ENCODE peak calls at places on chromosomes 7 and 10, in six cellular contexts. One of them, this sample, is unnamed.

GRCh38 chr10:112838784-112839481 is 111.1 kb upstream of the TCF7L2 start:
- DNase-seq in transverse colon: no peak
- DNase-seq in CD8-positive, alpha-beta T cell: no peak
- DNase-seq in brain microvascular endothelial cell: no peak
- DNase-seq in GM23338: peak; percentile 61
- DNase-seq in pancreas: no peak
- DNase-seq in this sample: no peak

GRCh38 chr7:55178292-55178862 is 159.6 kb downstream of the EGFR start:
- DNase-seq in transverse colon: no peak
- DNase-seq in CD8-positive, alpha-beta T cell: no peak
- DNase-seq in brain microvascular endothelial cell: no peak
- DNase-seq in GM23338: no peak
- DNase-seq in pancreas: no peak
- DNase-seq in this sample: no peak

GRCh38 chr10:77195101-77195500 is 442.5 kb downstream of the KCNMA1 start:
- DNase-seq in transverse colon: no peak
- DNase-seq in CD8-positive, alpha-beta T cell: no peak
- DNase-seq in brain microvascular endothelial cell: peak; percentile 84
- DNase-seq in GM23338: no peak
- DNase-seq in pancreas: no peak
- DNase-seq in this sample: peak; percentile 79

GRCh38 chr7:131538071-131538790 is 18.2 kb downstream of the PODXL start:
- DNase-seq in transverse colon: no peak
- DNase-seq in CD8-positive, alpha-beta T cell: no peak
- DNase-seq in brain microvascular endothelial cell: no peak
- DNase-seq in GM23338: peak; percentile 61
- DNase-seq in pancreas: no peak
- DNase-seq in this sample: peak; percentile 76

GRCh38 chr10:2798340-2798739 is 269.0 kb upstream of the PFKP start:
- DNase-seq in transverse colon: no peak
- DNase-seq in CD8-positive, alpha-beta T cell: no peak
- DNase-seq in brain microvascular endothelial cell: no peak
- DNase-seq in GM23338: peak; percentile 36
- DNase-seq in pancreas: no peak
- DNase-seq in this sample: no peak

GRCh38 chr7:128827248-128827958 is 2.8 kb upstream of the FLNC start:
- DNase-seq in transverse colon: no peak
- DNase-seq in CD8-positive, alpha-beta T cell: no peak
- DNase-seq in brain microvascular endothelial cell: peak; percentile 75
- DNase-seq in GM23338: no peak
- DNase-seq in pancreas: no peak
- DNase-seq in this sample: peak; percentile 32

GRCh38 chr7:50684011-50684701 is 98.5 kb downstream of the GRB10 start:
- DNase-seq in transverse colon: no peak
- DNase-seq in CD8-positive, alpha-beta T cell: no peak
- DNase-seq in brain microvascular endothelial cell: no peak
- DNase-seq in GM23338: no peak
- DNase-seq in pancreas: no peak
- DNase-seq in this sample: no peak

GRCh38 chr10:11609492-11610093 is 1.9 kb downstream of the USP6NL start:
- DNase-seq in transverse colon: no peak
- DNase-seq in CD8-positive, alpha-beta T cell: no peak
- DNase-seq in brain microvascular endothelial cell: no peak
- DNase-seq in GM23338: no peak
- DNase-seq in pancreas: no peak
- DNase-seq in this sample: peak; percentile 7

GRCh38 chr7:34837826-34838225 is 179.8 kb downstream of the NPSR1 start:
- DNase-seq in transverse colon: no peak
- DNase-seq in CD8-positive, alpha-beta T cell: no peak
- DNase-seq in brain microvascular endothelial cell: peak; percentile 14
- DNase-seq in GM23338: no peak
- DNase-seq in pancreas: no peak
- DNase-seq in this sample: peak; percentile 42

GRCh38 chr10:60314306-60314940 is 75.3 kb downstream of the ANK3 start:
- DNase-seq in transverse colon: no peak
- DNase-seq in CD8-positive, alpha-beta T cell: no peak
- DNase-seq in brain microvascular endothelial cell: peak; percentile 60
- DNase-seq in GM23338: no peak
- DNase-seq in pancreas: no peak
- DNase-seq in this sample: peak; percentile 85

GRCh38 chr7:101410743-101411476 is 48.2 kb downstream of the COL26A1 start:
- DNase-seq in transverse colon: peak; percentile 19
- DNase-seq in CD8-positive, alpha-beta T cell: peak; percentile 17
- DNase-seq in brain microvascular endothelial cell: peak; percentile 6
- DNase-seq in GM23338: no peak
- DNase-seq in pancreas: peak; percentile 43
- DNase-seq in this sample: no peak

GRCh38 chr7:2929321-2930201 is 85.5 kb upstream of the GNA12 start:
- DNase-seq in transverse colon: no peak
- DNase-seq in CD8-positive, alpha-beta T cell: no peak
- DNase-seq in brain microvascular endothelial cell: no peak
- DNase-seq in GM23338: no peak
- DNase-seq in pancreas: no peak
- DNase-seq in this sample: no peak

GRCh38 chr10:58412502-58412961 is 27.3 kb downstream of the TFAM start:
- DNase-seq in transverse colon: no peak
- DNase-seq in CD8-positive, alpha-beta T cell: no peak
- DNase-seq in brain microvascular endothelial cell: peak; percentile 92
- DNase-seq in GM23338: peak; percentile 36
- DNase-seq in pancreas: no peak
- DNase-seq in this sample: peak; percentile 39

GRCh38 chr10:14879055-14879800 is 562 bp downstream of the SUV39H2 start:
- DNase-seq in transverse colon: peak; percentile 31
- DNase-seq in CD8-positive, alpha-beta T cell: no peak
- DNase-seq in brain microvascular endothelial cell: no peak
- DNase-seq in GM23338: peak; percentile 52
- DNase-seq in pancreas: no peak
- DNase-seq in this sample: peak; percentile 23

GRCh38 chr10:79203833-79204232 is 135.1 kb downstream of the ZMIZ1 start:
- DNase-seq in transverse colon: no peak
- DNase-seq in CD8-positive, alpha-beta T cell: no peak
- DNase-seq in brain microvascular endothelial cell: no peak
- DNase-seq in GM23338: no peak
- DNase-seq in pancreas: no peak
- DNase-seq in this sample: no peak

GRCh38 chr7:12638851-12639467 is 48.5 kb upstream of the ARL4A start:
- DNase-seq in transverse colon: no peak
- DNase-seq in CD8-positive, alpha-beta T cell: no peak
- DNase-seq in brain microvascular endothelial cell: no peak
- DNase-seq in GM23338: peak; percentile 60
- DNase-seq in pancreas: no peak
- DNase-seq in this sample: peak; percentile 56

GRCh38 chr7:33888206-33888605 is 17.1 kb upstream of the BMPER start:
- DNase-seq in transverse colon: no peak
- DNase-seq in CD8-positive, alpha-beta T cell: no peak
- DNase-seq in brain microvascular endothelial cell: no peak
- DNase-seq in GM23338: peak; percentile 64
- DNase-seq in pancreas: no peak
- DNase-seq in this sample: no peak

GRCh38 chr7:19102884-19103283 is 14.6 kb downstream of the TWIST1 start:
- DNase-seq in transverse colon: no peak
- DNase-seq in CD8-positive, alpha-beta T cell: no peak
- DNase-seq in brain microvascular endothelial cell: no peak
- DNase-seq in GM23338: no peak
- DNase-seq in pancreas: no peak
- DNase-seq in this sample: no peak
- H3K27me3 ChIP-seq in transverse colon: peaks cover 64% of the 10 kb centered on the region
- H3K27me3 ChIP-seq in CD8-positive, alpha-beta T cell: peaks cover 9% of the 10 kb centered on the region
- H3K27me3 ChIP-seq in brain microvascular endothelial cell: no peaks in the 10 kb centered on the region
- H3K27me3 ChIP-seq in GM23338: peaks cover 69% of the 10 kb centered on the region
- H3K27me3 ChIP-seq in pancreas: peaks cover 18% of the 10 kb centered on the region
- H3K27me3 ChIP-seq in this sample: peaks cover 36% of the 10 kb centered on the region

GRCh38 chr7:77903597-77903996 is 105.0 kb downstream of the PHTF2 start:
- DNase-seq in transverse colon: no peak
- DNase-seq in CD8-positive, alpha-beta T cell: no peak
- DNase-seq in brain microvascular endothelial cell: peak; percentile 5
- DNase-seq in GM23338: peak; percentile 50
- DNase-seq in pancreas: no peak
- DNase-seq in this sample: peak; percentile 10
- TF ChIP-seq CTCF in transverse colon: no peak
- TF ChIP-seq CTCF in CD8-positive, alpha-beta T cell: no peak
- TF ChIP-seq CTCF in brain microvascular endothelial cell: peak; percentile 40
- TF ChIP-seq CTCF in GM23338: peak; percentile 43
- TF ChIP-seq CTCF in pancreas: no peak
- TF ChIP-seq CTCF in this sample: peak; percentile 34

DNA sequence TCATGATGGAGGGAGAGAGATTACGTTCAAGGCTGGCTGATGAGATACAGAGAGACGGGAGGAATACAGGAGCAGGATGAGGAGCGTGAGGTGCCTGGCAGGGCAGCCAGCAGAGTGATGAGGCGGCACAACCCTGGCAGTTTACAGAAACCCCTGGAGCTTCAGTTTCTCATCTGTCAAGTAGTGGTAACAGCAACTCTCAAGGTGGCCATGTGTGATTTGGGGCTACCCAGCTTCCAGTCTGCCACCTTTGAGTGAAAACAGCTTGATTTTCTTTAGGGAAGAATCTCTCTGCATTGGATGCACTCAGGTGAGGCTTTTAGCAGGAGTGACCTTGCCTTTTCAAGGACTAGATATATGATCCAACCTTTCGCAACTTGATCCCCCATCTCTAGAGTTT is 154.7 kb downstream of the CDCA7L start:
- DNase-seq in transverse colon: no peak
- DNase-seq in CD8-positive, alpha-beta T cell: no peak
- DNase-seq in brain microvascular endothelial cell: no peak
- DNase-seq in GM23338: no peak
- DNase-seq in pancreas: no peak
- DNase-seq in this sample: no peak
- H3K27me3 ChIP-seq in transverse colon: no peaks in the 10 kb centered on the region
- H3K27me3 ChIP-seq in CD8-positive, alpha-beta T cell: no peaks in the 10 kb centered on the region
- H3K27me3 ChIP-seq in brain microvascular endothelial cell: no peaks in the 10 kb centered on the region
- H3K27me3 ChIP-seq in GM23338: no peaks in the 10 kb centered on the region
- H3K27me3 ChIP-seq in pancreas: no peaks in the 10 kb centered on the region
- H3K27me3 ChIP-seq in this sample: no peaks in the 10 kb centered on the region

GRCh38 chr7:150982348-150982747 is 4.2 kb upstream of the KCNH2 start:
- DNase-seq in transverse colon: no peak
- DNase-seq in CD8-positive, alpha-beta T cell: no peak
- DNase-seq in brain microvascular endothelial cell: no peak
- DNase-seq in GM23338: no peak
- DNase-seq in pancreas: peak; percentile 18
- DNase-seq in this sample: no peak
- TF ChIP-seq CTCF in transverse colon: no peak
- TF ChIP-seq CTCF in CD8-positive, alpha-beta T cell: no peak
- TF ChIP-seq CTCF in brain microvascular endothelial cell: no peak
- TF ChIP-seq CTCF in GM23338: no peak
- TF ChIP-seq CTCF in pancreas: no peak
- TF ChIP-seq CTCF in this sample: no peak

DNA sequence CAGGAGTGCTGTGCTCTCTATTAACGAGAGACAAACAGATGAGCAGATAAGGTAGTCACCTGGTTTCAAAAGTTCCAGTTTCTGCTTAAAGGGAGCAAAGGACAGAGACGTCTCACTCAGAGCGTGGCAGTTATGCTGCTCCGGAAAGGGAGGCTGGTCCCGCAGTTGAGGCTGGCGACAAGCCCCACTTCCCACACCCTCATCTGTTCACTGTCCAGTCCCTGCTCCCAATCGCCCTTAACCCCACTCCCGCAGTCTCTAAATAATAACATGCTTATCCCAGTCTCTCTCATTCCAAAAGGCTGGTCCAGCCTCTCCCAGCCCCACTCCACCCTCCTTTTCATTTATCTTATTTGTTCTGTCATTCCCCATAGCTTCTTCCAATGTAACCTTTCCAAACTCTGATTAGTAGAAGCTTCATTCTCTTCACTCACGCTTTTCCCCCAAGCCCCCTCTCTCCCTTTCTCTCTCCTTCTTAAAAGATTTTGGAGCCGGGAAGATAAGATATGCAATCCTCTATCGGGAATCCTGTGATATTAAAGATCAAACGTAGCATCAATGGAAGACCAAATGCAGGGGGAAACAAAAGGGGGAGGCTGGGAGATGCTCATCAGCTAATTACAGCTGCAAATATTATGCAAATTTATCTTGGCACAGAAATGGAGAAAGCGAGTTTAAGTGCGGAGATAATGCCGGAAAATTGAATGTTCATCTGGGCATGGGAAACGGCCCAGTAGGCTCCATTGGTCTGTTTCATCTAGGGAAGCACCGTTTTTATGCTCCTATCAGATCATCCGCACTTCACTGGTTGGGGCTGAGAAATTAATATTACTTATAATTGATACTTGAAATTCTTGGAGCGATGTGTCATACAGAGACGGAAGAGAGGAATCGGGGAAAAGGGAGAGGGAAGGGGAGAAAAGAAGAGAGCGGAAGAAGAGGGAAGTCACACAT is 16.3 kb upstream of the GATA3 start:
- DNase-seq in transverse colon: no peak
- DNase-seq in CD8-positive, alpha-beta T cell: no peak
- DNase-seq in brain microvascular endothelial cell: no peak
- DNase-seq in GM23338: no peak
- DNase-seq in pancreas: no peak
- DNase-seq in this sample: no peak
- H3K27me3 ChIP-seq in transverse colon: peaks cover 100% of the 10 kb centered on the region
- H3K27me3 ChIP-seq in CD8-positive, alpha-beta T cell: peaks cover 86% of the 10 kb centered on the region
- H3K27me3 ChIP-seq in brain microvascular endothelial cell: peaks cover 90% of the 10 kb centered on the region
- H3K27me3 ChIP-seq in GM23338: peaks cover 100% of the 10 kb centered on the region
- H3K27me3 ChIP-seq in pancreas: peaks cover 34% of the 10 kb centered on the region
- H3K27me3 ChIP-seq in this sample: peaks cover 74% of the 10 kb centered on the region

DNA sequence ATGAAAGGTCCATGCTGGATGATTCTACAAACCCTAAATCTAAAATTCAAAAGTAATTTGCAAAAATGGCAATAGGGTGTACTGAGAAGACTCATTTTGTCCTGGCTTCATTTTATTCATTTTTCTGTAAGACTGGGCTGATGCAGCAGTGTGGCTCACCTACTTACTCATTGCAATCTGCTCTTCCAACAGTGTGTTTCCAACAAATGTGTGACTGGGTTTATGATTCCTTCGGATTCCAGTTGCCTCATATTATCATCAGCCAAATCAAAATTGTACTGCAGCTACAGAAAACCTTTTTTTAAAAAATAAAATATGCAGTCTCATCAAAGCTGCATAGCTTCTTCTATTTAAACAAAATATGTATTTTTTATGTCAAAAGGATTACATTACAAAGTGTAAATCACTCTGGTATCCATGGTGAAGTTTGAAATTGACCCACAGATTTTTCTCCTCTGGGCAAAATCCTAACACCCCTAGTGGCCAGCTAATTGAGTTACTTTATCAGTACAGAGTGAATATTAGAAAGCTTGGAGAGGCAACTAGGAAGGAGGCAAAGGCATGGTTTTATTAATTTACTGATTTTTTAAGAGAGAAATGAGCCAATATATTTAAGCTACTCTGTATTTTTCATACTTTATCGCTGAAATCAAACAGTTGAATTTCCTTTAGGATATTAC is 390.3 kb downstream of the MAGI2 start:
- DNase-seq in transverse colon: no peak
- DNase-seq in CD8-positive, alpha-beta T cell: no peak
- DNase-seq in brain microvascular endothelial cell: no peak
- DNase-seq in GM23338: peak; percentile 28
- DNase-seq in pancreas: no peak
- DNase-seq in this sample: no peak
- TF ChIP-seq CTCF in transverse colon: no peak
- TF ChIP-seq CTCF in CD8-positive, alpha-beta T cell: no peak
- TF ChIP-seq CTCF in brain microvascular endothelial cell: peak; percentile 31
- TF ChIP-seq CTCF in GM23338: peak; percentile 64
- TF ChIP-seq CTCF in pancreas: no peak
- TF ChIP-seq CTCF in this sample: no peak

GRCh38 chr10:125134483-125134848 is 25.9 kb downstream of the CTBP2 start:
- DNase-seq in transverse colon: no peak
- DNase-seq in CD8-positive, alpha-beta T cell: no peak
- DNase-seq in brain microvascular endothelial cell: no peak
- DNase-seq in GM23338: no peak
- DNase-seq in pancreas: peak; percentile 78
- DNase-seq in this sample: no peak
- H3K27me3 ChIP-seq in transverse colon: no peaks in the 10 kb centered on the region
- H3K27me3 ChIP-seq in CD8-positive, alpha-beta T cell: no peaks in the 10 kb centered on the region
- H3K27me3 ChIP-seq in brain microvascular endothelial cell: no peaks in the 10 kb centered on the region
- H3K27me3 ChIP-seq in GM23338: no peaks in the 10 kb centered on the region
- H3K27me3 ChIP-seq in pancreas: no peaks in the 10 kb centered on the region
- H3K27me3 ChIP-seq in this sample: no peaks in the 10 kb centered on the region

This sample was measured in bronchial epithelial cell.